ENCODE peak calls at places on chromosomes 6 and 20, in four cellular contexts. W is H1, S is K562, I is GM12878. O is an unnamed sample.

GRCh38 chr20:32797160-32797468 is 22.6 kb upstream of the MAPRE1 start:
- DNase-seq in W (no peak), S (no peak), I (no peak), O (no peak)

GRCh38 chr20:47857994-47858557 is 72.8 kb upstream of the SULF2 start:
- DNase-seq in W (no peak), S (no peak), I (no peak), O (no peak)

GRCh38 chr6:105177521-105177920 is 2.3 kb downstream of the POPDC3 start:
- DNase-seq in W (no peak), S (no peak), I (no peak), O (no peak)

GRCh38 chr6:5142915-5143314 is 57.8 kb downstream of the PPP1R3G start:
- DNase-seq in W (no peak), S (no peak), I (no peak), O (no peak)

GRCh38 chr20:10898555-10898954 is 224.8 kb upstream of the JAG1 start:
- DNase-seq in W (no peak), S (no peak), I (no peak), O (no peak)

GRCh38 chr6:113591896-113592827 is 265.0 kb upstream of the MARCKS start:
- DNase-seq in W (no peak), S (no peak), I (no peak), O (peak)

GRCh38 chr6:128412680-128413079 is 107.7 kb downstream of the PTPRK start:
- DNase-seq in W (no peak), S (no peak), I (no peak), O (no peak)

GRCh38 chr6:137316626-137317025 is 97.4 kb upstream of the IFNGR1 start:
- DNase-seq in W (no peak), S (no peak), I (no peak), O (no peak)

GRCh38 chr6:42226251-42227143 is 8.8 kb upstream of the MRPS10 start:
- DNase-seq in W (peak), S (peak), I (no peak), O (peak)

GRCh38 chr6:89675949-89676753 is 37.6 kb upstream of the LYRM2 start:
- DNase-seq in W (no peak), S (no peak), I (no peak), O (no peak)

GRCh38 chr6:141492885-141493284 is 639.8 kb upstream of the GJE1 start:
- DNase-seq in W (no peak), S (no peak), I (no peak), O (no peak)

GRCh38 chr20:44517454-44517853 is 4.4 kb downstream of the SERINC3 start:
- DNase-seq in W (no peak), S (no peak), I (no peak), O (no peak)

GRCh38 chr6:116200619-116201249 is 53.1 kb downstream of the TSPYL4 start:
- DNase-seq in W (no peak), S (no peak), I (no peak), O (no peak)
- TF ChIP-seq GABPA in W (no peak), S (no peak), I (no peak), O (no peak)

DNA sequence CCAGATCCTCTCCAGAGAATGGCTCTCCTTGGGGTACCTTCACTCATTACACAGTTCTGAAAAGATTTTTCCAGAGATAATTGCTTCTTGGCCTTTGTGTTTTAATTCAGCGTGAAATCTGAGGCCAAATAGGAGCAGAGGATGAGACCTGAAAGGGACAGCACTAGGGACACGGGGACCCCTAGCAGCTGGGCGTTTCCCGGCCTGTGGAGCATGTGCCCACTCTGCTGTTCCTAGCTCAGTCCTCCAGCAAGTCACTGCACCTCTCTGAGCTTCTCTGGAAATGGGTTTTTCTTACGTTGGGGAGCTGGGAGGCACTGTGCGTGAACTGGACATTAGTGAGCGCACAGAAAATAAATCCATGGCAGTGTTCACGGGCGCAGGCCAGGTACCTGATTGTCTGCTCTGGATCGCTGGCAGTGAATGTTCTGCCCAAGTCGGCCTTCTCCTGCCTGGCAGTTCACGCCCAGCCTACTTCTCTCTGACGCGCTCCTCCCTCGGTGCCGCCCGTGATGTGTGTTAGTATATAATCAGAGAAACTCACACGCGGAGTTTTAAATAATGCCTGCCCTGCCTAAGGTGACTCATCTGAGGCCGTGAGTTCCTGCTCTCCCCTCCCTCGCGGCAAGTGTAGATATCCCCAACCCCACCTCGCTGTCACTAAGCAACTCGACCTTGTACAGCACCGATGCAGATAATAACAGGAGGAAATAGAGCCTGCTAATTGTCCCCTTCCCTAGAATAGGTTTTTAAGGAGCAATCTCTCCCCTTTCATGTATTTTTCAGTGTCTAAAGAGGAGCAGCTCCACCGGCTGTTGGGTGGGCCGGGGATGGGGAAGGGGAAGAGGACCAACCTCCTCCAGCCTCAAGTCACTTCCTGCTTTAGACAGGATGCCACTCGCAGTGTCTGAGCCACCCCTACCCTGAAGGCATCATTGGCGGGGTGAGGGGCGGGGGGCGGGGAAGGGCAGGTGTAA is 2.7 kb upstream of the TUBB2A start:
- DNase-seq in W (no peak), S (peak), I (no peak), O (peak)
- TF ChIP-seq POLR2A in W (no peak), S (peak), I (no peak), O (no peak)

GRCh38 chr20:43191143-43191542 is 1.4 kb upstream of the PTPRT start:
- DNase-seq in W (no peak), S (no peak), I (no peak), O (no peak)
- TF ChIP-seq GABPA in W (no peak), S (no peak), I (no peak), O (no peak)

GRCh38 chr20:34710861-34711574 is 6.9 kb downstream of the TP53INP2 start:
- DNase-seq in W (no peak), S (no peak), I (no peak), O (no peak)

GRCh38 chr20:34711813-34712430 is 7.8 kb downstream of the TP53INP2 start:
- DNase-seq in W (no peak), S (no peak), I (no peak), O (no peak)

GRCh38 chr20:34715384-34715783 is 11.2 kb downstream of the TP53INP2 start:
- DNase-seq in W (no peak), S (no peak), I (no peak), O (no peak)

GRCh38 chr20:34712525-34713192 is 8.5 kb downstream of the TP53INP2 start:
- DNase-seq in W (no peak), S (no peak), I (no peak), O (peak)

DNA sequence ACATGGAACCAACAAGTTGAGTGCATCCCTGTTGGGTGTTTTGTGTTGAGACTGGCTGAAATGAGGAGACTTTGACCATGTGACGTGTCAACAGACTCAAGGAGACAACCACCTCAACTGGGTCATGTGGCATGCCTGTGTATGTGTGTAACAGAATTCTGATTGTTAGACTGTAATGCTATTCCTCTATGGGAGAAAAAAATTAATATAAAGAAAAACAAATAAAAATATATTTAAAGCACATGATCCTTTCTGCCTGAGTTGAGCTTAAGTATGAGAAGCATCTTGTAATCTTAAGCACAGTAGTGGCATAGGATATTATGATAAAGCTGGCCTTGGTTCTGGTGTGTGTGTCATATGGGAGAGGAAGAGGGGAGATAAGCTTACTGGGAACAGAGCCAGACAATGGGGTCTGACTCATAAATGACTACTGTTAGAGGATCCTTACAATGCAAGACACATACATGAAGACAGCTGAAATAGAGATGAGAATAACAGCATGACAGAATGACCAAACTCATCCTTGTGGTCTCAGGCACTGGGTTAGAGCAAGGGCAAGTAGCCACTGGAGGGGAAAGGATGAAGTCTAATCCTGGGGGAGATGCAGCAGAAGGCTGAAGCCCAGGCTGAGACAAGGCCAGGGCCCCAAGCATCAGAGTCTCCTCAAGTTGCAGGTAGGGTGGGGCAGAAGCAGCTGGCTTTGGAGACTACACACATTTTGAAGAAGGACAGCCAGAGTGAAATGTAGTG is 9.2 kb downstream of the TP53INP2 start:
- DNase-seq in W (no peak), S (peak), I (peak), O (peak)
- TF ChIP-seq POLR2A in W (no peak), S (no peak), I (no peak), O (no peak)